ENCODE peak calls at places on chromosomes 2 and 18, in four cellular contexts. Q, G, H and Y are unnamed samples. For H3K27me3 and H3K4me1, the result is how much of the 10 kb centered on the place peaks cover.

GRCh38 chr2:63654959-63655358 is 66.2 kb downstream of the MDH1 start:
- DNase-seq in Q (peak), H (no peak), G (no peak), Y (no peak)

GRCh38 chr2:226796840-226797288 is 2.8 kb downstream of the IRS1 start:
- DNase-seq in G (no peak), Q (peak), H (no peak), Y (no peak)

GRCh38 chr2:169693344-169693743 is 861 bp downstream of the CFAP210 start:
- DNase-seq in G (no peak), Q (peak), H (no peak), Y (peak)

GRCh38 chr2:227234432-227234831 is 70.0 kb downstream of the COL4A3 start:
- DNase-seq in G (no peak), Q (peak), H (no peak), Y (no peak)

GRCh38 chr2:17229414-17229813 is 288.8 kb downstream of the RAD51AP2 start:
- DNase-seq in H (no peak), Q (no peak), G (no peak), Y (no peak)

GRCh38 chr2:219575566-219576504 is 3.7 kb downstream of the INHA start:
- DNase-seq in H (no peak), Q (no peak), G (no peak), Y (no peak)

GRCh38 chr2:38203455-38203810 is 127.5 kb upstream of the CYP1B1 start:
- DNase-seq in Q (no peak), H (no peak), G (no peak), Y (no peak)

GRCh38 chr2:42045956-42046748 is 1.7 kb upstream of the PKDCC start:
- DNase-seq in G (no peak), H (no peak), Q (no peak), Y (no peak)

GRCh38 chr18:11553098-11553940 is 56.1 kb upstream of the SLC35G4 start:
- DNase-seq in H (peak), G (no peak), Q (peak), Y (peak)

GRCh38 chr18:10864722-10865121 is 284.6 kb downstream of the PIEZO2 start:
- DNase-seq in G (no peak), Q (no peak), H (no peak), Y (no peak)

GRCh38 chr18:52903858-52904257 is 563.9 kb downstream of the DCC start:
- DNase-seq in G (peak), H (peak), Q (peak), Y (peak)

GRCh38 chr2:114265256-114265655 is 177.2 kb upstream of the DPP10 start:
- DNase-seq in G (no peak), H (no peak), Q (no peak), Y (no peak)

GRCh38 chr2:97900806-97901205 is 94.9 kb downstream of the TMEM131 start:
- DNase-seq in H (no peak), G (no peak), Q (no peak), Y (no peak)

GRCh38 chr2:76212305-76212985 is 501.7 kb upstream of the GCFC2 start:
- DNase-seq in H (no peak), G (no peak), Q (no peak), Y (no peak)

GRCh38 chr2:159557437-159558034 is 58.8 kb downstream of the BAZ2B start:
- DNase-seq in G (no peak), Q (peak), H (no peak), Y (no peak)

GRCh38 chr2:58137856-58138255 is 91.2 kb downstream of the VRK2 start:
- DNase-seq in Q (no peak), G (no peak), H (no peak), Y (no peak)

GRCh38 chr2:240968731-240969624 is 29.4 kb upstream of the SNED1 start:
- DNase-seq in Q (no peak), H (no peak), G (no peak), Y (no peak)

GRCh38 chr18:42078711-42079110 is 123.7 kb downstream of the PIK3C3 start:
- DNase-seq in H (no peak), Q (no peak), G (no peak), Y (no peak)

GRCh38 chr2:158319269-158319668 is 137.3 kb downstream of the CCDC148 start:
- DNase-seq in Q (no peak), H (no peak), G (no peak), Y (no peak)

GRCh38 chr18:44715841-44716240 is 35.2 kb downstream of the SETBP1 start:
- DNase-seq in Q (peak), G (no peak), H (no peak), Y (no peak)

GRCh38 chr2:104774631-104775030 is 79.3 kb upstream of the POU3F3 start:
- DNase-seq in H (no peak), G (no peak), Q (no peak), Y (no peak)

GRCh38 chr18:31041346-31042067 is 1.0 kb downstream of the DSC3 start:
- DNase-seq in G (no peak), H (peak), Q (no peak), Y (no peak)

GRCh38 chr2:127143851-127144782 is 37.2 kb upstream of the BIN1 start:
- DNase-seq in G (no peak), Q (peak), H (no peak), Y (no peak)

GRCh38 chr2:218806346-218806978 is 24.5 kb downstream of the CYP27A1 start:
- DNase-seq in G (peak), H (no peak), Q (peak), Y (no peak)

GRCh38 chr2:181685150-181685688 is 4.9 kb upstream of the NEUROD1 start:
- DNase-seq in H (no peak), Q (peak), G (no peak), Y (no peak)

GRCh38 chr18:69958422-69958821 is 10.7 kb upstream of the CD226 start:
- DNase-seq in Q (no peak), H (no peak), G (no peak), Y (no peak)

GRCh38 chr2:196333397-196333796 is 162.0 kb upstream of the STK17B start:
- DNase-seq in H (no peak), Q (no peak), G (no peak), Y (no peak)

GRCh38 chr2:191501390-191502168 is 176.4 kb upstream of the NABP1 start:
- DNase-seq in Q (peak), H (no peak), G (no peak), Y (no peak)

GRCh38 chr2:218186355-218186766 is 19.6 kb upstream of the CXCR1 start:
- DNase-seq in G (peak), H (peak), Q (peak), Y (peak)

GRCh38 chr18:75068682-75069435 is 140.1 kb downstream of the PTGR3 start:
- DNase-seq in G (no peak), H (no peak), Q (no peak), Y (no peak)

DNA sequence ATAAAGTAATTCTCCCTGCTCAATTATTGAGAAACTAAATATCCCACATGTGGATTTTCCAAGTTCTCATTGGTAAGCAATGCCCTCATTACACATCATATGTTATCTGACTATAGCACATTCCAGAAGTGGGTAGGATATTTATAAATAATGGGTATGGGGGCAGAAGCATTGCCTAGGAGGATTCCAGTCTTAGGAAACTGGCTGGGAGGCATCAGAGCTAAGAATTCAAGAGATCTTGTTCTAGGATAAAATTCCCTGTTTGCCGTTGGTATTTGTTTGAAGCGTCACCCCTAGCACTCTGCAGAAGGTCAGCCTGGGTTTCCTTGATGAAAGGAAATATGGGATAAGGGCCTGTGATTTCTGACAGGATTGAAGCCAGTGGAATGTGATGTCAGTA is 20.1 kb downstream of the SIX2 start:
- DNase-seq in Q (no peak), H (no peak), G (no peak), Y (no peak)
- H3K27me3 ChIP-seq in Q (under half), H (under half), G (under half), Y (under half)

DNA sequence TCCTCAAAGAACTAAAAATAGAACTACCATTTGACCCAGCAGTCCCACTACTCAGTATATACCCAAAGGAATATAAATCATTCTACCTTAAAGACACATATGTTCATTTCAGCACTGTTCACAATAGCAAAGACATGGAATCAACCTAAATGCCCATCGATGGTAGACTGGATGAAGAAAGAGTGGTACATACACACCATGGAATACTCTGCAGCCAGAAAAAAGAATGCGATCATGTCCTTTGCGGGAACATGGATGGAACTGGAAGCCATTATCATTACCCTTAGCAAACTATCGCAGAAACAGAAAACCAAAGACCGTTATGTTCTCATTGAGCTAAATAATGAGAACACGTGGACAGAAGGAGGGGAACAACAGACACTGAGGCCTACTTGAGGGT is 44.5 kb downstream of the TWSG1 start:
- DNase-seq in Q (no peak), G (no peak), H (no peak), Y (no peak)
- H3K27ac ChIP-seq in Q (no peak), G (no peak), H (no peak), Y (no peak)

GRCh38 chr2:113136828-113137775 is 9.7 kb downstream of the IL1RN start:
- DNase-seq in Q (peak), G (no peak), H (peak), Y (peak)

GRCh38 chr2:113135354-113135753 is 8.0 kb downstream of the IL1RN start:
- DNase-seq in G (no peak), H (no peak), Q (no peak), Y (no peak)

GRCh38 chr2:113132622-113133021 is 5.2 kb downstream of the IL1RN start:
- DNase-seq in G (no peak), H (no peak), Q (no peak), Y (no peak)

GRCh38 chr2:113131343-113131933 is 4.0 kb downstream of the IL1RN start:
- DNase-seq in G (no peak), Q (no peak), H (no peak), Y (no peak)

GRCh38 chr2:113133696-113134558 is 6.5 kb downstream of the IL1RN start:
- DNase-seq in H (no peak), G (no peak), Q (peak), Y (no peak)
- H3K4me1 ChIP-seq in H (under half), G (under half), Q (under half), Y (under half)

GRCh38 chr2:231920795-231921194 is 5.4 kb downstream of the NPPC start:
- DNase-seq in H (no peak), Q (no peak), G (no peak), Y (no peak)

GRCh38 chr2:231923951-231924888 is 2.0 kb downstream of the NPPC start:
- DNase-seq in Q (no peak), H (no peak), G (no peak), Y (no peak)

GRCh38 chr2:231922311-231922710 is 3.9 kb downstream of the NPPC start:
- DNase-seq in H (no peak), G (no peak), Q (no peak), Y (no peak)

GRCh38 chr2:231924889-231925275 is 1.3 kb downstream of the NPPC start:
- DNase-seq in Q (no peak), H (peak), G (no peak), Y (no peak)

DNA sequence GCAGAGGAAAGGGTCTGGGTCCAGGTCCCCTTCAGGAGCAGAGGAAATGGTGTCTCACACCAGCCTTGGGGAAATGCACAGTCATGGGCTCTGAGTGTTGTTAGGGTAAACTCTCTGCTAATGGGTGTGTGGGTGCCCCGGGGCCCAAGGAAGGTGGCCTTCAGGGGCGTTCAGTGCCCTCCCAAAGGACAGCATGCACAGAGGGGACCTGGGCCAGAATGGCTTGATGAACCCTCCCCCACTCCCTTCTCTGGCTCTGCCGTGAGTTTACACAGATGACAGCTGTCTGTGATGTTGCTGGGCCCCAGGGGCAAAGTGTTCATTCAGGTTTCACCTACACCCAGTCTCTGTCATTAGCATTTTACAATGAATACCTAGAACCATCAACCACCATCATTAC is 3.3 kb downstream of the NPPC start:
- DNase-seq in H (no peak), G (no peak), Q (no peak), Y (no peak)
- H3K27me3 ChIP-seq in H (under half), G (under half), Q (under half), Y (under half)